ENCODE peak calls at places on chromosomes 13 and 19, in eight cellular contexts. One of them, this sample, is unnamed.

GRCh38 chr13:67148219-67148583 is 81.9 kb downstream of the PCDH9 start:
- DNase-seq in NCI-H1417: peak; percentile 46
- DNase-seq in MV-4-11: no peak
- DNase-seq in GM04503: peak; percentile 1
- DNase-seq in naive B cell: no peak
- DNase-seq in GM04504: peak; percentile 10
- DNase-seq in fibroblast of gingiva: peak; percentile 33
- DNase-seq in MG63: no peak
- DNase-seq in this sample: no peak

GRCh38 chr19:17448190-17448967 is at the start of gene TMEM221:
- DNase-seq in fibroblast of gingiva: no peak
- DNase-seq in GM04504: no peak
- DNase-seq in NCI-H1417: peak; percentile 52
- DNase-seq in MG63: peak; percentile 36
- DNase-seq in GM04503: no peak
- DNase-seq in MV-4-11: peak; percentile 69
- DNase-seq in naive B cell: peak; percentile 46
- DNase-seq in this sample: peak; percentile 48

GRCh38 chr13:59801107-59801880 is 362.4 kb downstream of the DIAPH3 start:
- DNase-seq in GM04503: no peak
- DNase-seq in fibroblast of gingiva: no peak
- DNase-seq in MG63: no peak
- DNase-seq in naive B cell: no peak
- DNase-seq in GM04504: no peak
- DNase-seq in NCI-H1417: peak; percentile 68
- DNase-seq in MV-4-11: peak; percentile 41
- DNase-seq in this sample: no peak

GRCh38 chr19:13963603-13964105 is 11.3 kb downstream of the DCAF15 start:
- DNase-seq in MG63: no peak
- DNase-seq in fibroblast of gingiva: no peak
- DNase-seq in MV-4-11: no peak
- DNase-seq in GM04503: no peak
- DNase-seq in naive B cell: no peak
- DNase-seq in NCI-H1417: no peak
- DNase-seq in GM04504: no peak
- DNase-seq in this sample: no peak

GRCh38 chr19:55447421-55448174 is 4.5 kb upstream of the SHISA7 start:
- DNase-seq in NCI-H1417: peak; percentile 56
- DNase-seq in naive B cell: no peak
- DNase-seq in GM04504: no peak
- DNase-seq in fibroblast of gingiva: peak; percentile 57
- DNase-seq in GM04503: no peak
- DNase-seq in MV-4-11: peak; percentile 38
- DNase-seq in MG63: peak; percentile 99
- DNase-seq in this sample: peak; percentile 50

GRCh38 chr13:113649212-113649611 is 8.8 kb downstream of the ATP4B start:
- DNase-seq in GM04504: no peak
- DNase-seq in GM04503: no peak
- DNase-seq in MV-4-11: no peak
- DNase-seq in naive B cell: no peak
- DNase-seq in MG63: no peak
- DNase-seq in fibroblast of gingiva: no peak
- DNase-seq in NCI-H1417: peak; percentile 76
- DNase-seq in this sample: no peak

GRCh38 chr13:54875111-54875510 is 1846.5 kb downstream of the OLFM4 start:
- DNase-seq in MV-4-11: no peak
- DNase-seq in GM04503: no peak
- DNase-seq in GM04504: no peak
- DNase-seq in NCI-H1417: no peak
- DNase-seq in naive B cell: no peak
- DNase-seq in MG63: no peak
- DNase-seq in fibroblast of gingiva: no peak
- DNase-seq in this sample: no peak

GRCh38 chr13:67549331-67549730 is 319.2 kb upstream of the PCDH9 start:
- DNase-seq in GM04503: no peak
- DNase-seq in MV-4-11: peak; percentile 90
- DNase-seq in NCI-H1417: no peak
- DNase-seq in naive B cell: no peak
- DNase-seq in MG63: no peak
- DNase-seq in GM04504: no peak
- DNase-seq in fibroblast of gingiva: peak; percentile 66
- DNase-seq in this sample: peak; percentile 89

GRCh38 chr19:4025317-4025716 is 17.8 kb downstream of the PIAS4 start:
- DNase-seq in MG63: no peak
- DNase-seq in NCI-H1417: no peak
- DNase-seq in fibroblast of gingiva: no peak
- DNase-seq in MV-4-11: no peak
- DNase-seq in naive B cell: no peak
- DNase-seq in GM04503: no peak
- DNase-seq in GM04504: no peak
- DNase-seq in this sample: no peak

GRCh38 chr13:85657942-85658341 is 141.3 kb downstream of the SLITRK6 start:
- DNase-seq in MG63: no peak
- DNase-seq in MV-4-11: no peak
- DNase-seq in NCI-H1417: peak; percentile 82
- DNase-seq in GM04503: no peak
- DNase-seq in fibroblast of gingiva: no peak
- DNase-seq in GM04504: no peak
- DNase-seq in naive B cell: no peak
- DNase-seq in this sample: no peak

GRCh38 chr19:7874080-7874856 is at the start of gene PRR36:
- DNase-seq in naive B cell: no peak
- DNase-seq in MV-4-11: no peak
- DNase-seq in fibroblast of gingiva: no peak
- DNase-seq in GM04504: no peak
- DNase-seq in GM04503: no peak
- DNase-seq in MG63: peak; percentile 43
- DNase-seq in NCI-H1417: peak; percentile 96
- DNase-seq in this sample: no peak

GRCh38 chr19:10936661-10937084 is 8.1 kb downstream of the TIMM29 start:
- DNase-seq in fibroblast of gingiva: peak; percentile 69
- DNase-seq in MG63: peak; percentile 41
- DNase-seq in NCI-H1417: peak; percentile 94
- DNase-seq in GM04503: peak; percentile 21
- DNase-seq in GM04504: peak; percentile 55
- DNase-seq in naive B cell: peak; percentile 51
- DNase-seq in MV-4-11: peak; percentile 82
- DNase-seq in this sample: peak; percentile 98

GRCh38 chr13:59111711-59112110 is 1052.0 kb downstream of the DIAPH3 start:
- DNase-seq in GM04504: no peak
- DNase-seq in naive B cell: no peak
- DNase-seq in fibroblast of gingiva: peak; percentile 93
- DNase-seq in NCI-H1417: no peak
- DNase-seq in MG63: no peak
- DNase-seq in GM04503: no peak
- DNase-seq in MV-4-11: no peak
- DNase-seq in this sample: no peak

GRCh38 chr13:113378825-113379224 is 14.9 kb upstream of the GRTP1 start:
- DNase-seq in GM04503: no peak
- DNase-seq in NCI-H1417: no peak
- DNase-seq in fibroblast of gingiva: no peak
- DNase-seq in MG63: no peak
- DNase-seq in GM04504: no peak
- DNase-seq in MV-4-11: no peak
- DNase-seq in naive B cell: no peak
- DNase-seq in this sample: no peak

GRCh38 chr13:106133025-106133424 is 402.4 kb downstream of the EFNB2 start:
- DNase-seq in NCI-H1417: no peak
- DNase-seq in MG63: no peak
- DNase-seq in GM04504: no peak
- DNase-seq in fibroblast of gingiva: peak; percentile 85
- DNase-seq in MV-4-11: no peak
- DNase-seq in naive B cell: no peak
- DNase-seq in GM04503: no peak
- DNase-seq in this sample: no peak

GRCh38 chr13:67023088-67023893 is 206.8 kb downstream of the PCDH9 start:
- DNase-seq in fibroblast of gingiva: peak; percentile 68
- DNase-seq in GM04504: peak; percentile 15
- DNase-seq in NCI-H1417: peak; percentile 84
- DNase-seq in MV-4-11: no peak
- DNase-seq in MG63: peak; percentile 3
- DNase-seq in GM04503: no peak
- DNase-seq in naive B cell: no peak
- DNase-seq in this sample: peak; percentile 79